ENCODE peak calls at places on chromosome 18, in four cellular contexts. Y is mucosa of descending colon, A is fibroblast of mammary gland, M is pancreas. R is an unnamed sample.

GRCh38 chr18:72830109-72830508 is 37.7 kb downstream of the NETO1 start:
- DNase-seq in Y (no peak), A (no peak), M (no peak), R (no peak)

GRCh38 chr18:46388295-46388694 is 268.7 kb downstream of the LOXHD1 start:
- DNase-seq in Y (no peak), A (no peak), M (no peak), R (no peak)

GRCh38 chr18:34767601-34768027 is 57.5 kb downstream of the DTNA start:
- DNase-seq in Y (no peak), A (peak; percentile 97), M (no peak), R (no peak)

GRCh38 chr18:24270937-24271380 is 126.7 kb downstream of the OSBPL1A start:
- DNase-seq in Y (no peak), A (peak; percentile 63), M (no peak), R (no peak)

GRCh38 chr18:31837879-31838278 is 77.2 kb upstream of the SLC25A52 start:
- DNase-seq in Y (no peak), A (no peak), M (no peak), R (no peak)

GRCh38 chr18:48328473-48329205 is 80.5 kb downstream of the ZBTB7C start:
- DNase-seq in Y (no peak), A (peak; percentile 80), M (no peak), R (peak; percentile 8)

GRCh38 chr18:2978626-2979025 is 34.3 kb downstream of the LPIN2 start:
- DNase-seq in Y (no peak), A (peak; percentile 97), M (no peak), R (no peak)

GRCh38 chr18:73006331-73006730 is 138.5 kb upstream of the NETO1 start:
- DNase-seq in Y (no peak), A (no peak), M (no peak), R (no peak)

GRCh38 chr18:11955299-11956029 is 25.8 kb upstream of the IMPA2 start:
- DNase-seq in Y (no peak), A (peak; percentile 95), M (no peak), R (no peak)

GRCh38 chr18:37270046-37270665 is 295.4 kb downstream of the CELF4 start:
- DNase-seq in Y (peak; percentile 81), A (peak; percentile 48), M (no peak), R (no peak)

GRCh38 chr18:28984731-28985130 is 807.8 kb upstream of the CDH2 start:
- DNase-seq in Y (no peak), A (peak; percentile 25), M (no peak), R (no peak)

GRCh38 chr18:62637807-62638687 is 77.3 kb upstream of the PHLPP1 start:
- DNase-seq in Y (peak; percentile 75), A (no peak), M (peak; percentile 63), R (peak; percentile 44)

GRCh38 chr18:13589316-13589715 is 137.0 kb downstream of the FAM210A start:
- DNase-seq in Y (no peak), A (no peak), M (no peak), R (no peak)

GRCh38 chr18:60064271-60064670 is 164.5 kb downstream of the PMAIP1 start:
- DNase-seq in Y (no peak), A (peak; percentile 51), M (no peak), R (no peak)

DNA sequence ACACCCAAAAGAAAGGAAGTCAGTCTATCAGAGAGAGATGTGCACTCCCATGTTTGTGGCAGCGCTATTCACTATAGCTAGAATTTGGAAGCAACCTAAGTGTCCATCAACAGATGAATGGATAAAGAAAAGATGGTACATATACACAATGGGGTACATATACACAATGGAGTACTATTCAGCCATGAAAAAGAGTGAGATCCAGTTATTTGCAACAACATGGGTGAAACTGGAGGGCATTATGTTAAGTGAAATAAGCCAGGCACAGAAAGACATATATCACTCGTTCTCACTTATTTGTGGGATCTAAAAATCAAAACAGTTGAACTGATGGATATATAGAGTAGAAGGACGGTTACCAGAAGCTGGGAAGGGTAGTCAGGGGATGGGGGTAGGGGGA is 99.9 kb upstream of the ZNF516 start:
- DNase-seq in Y (no peak), A (no peak), M (no peak), R (no peak)
- H3K4me3 ChIP-seq in Y (no peak overlapping the region), A (no peak overlapping the region), M (no peak overlapping the region), R (no peak overlapping the region)

DNA sequence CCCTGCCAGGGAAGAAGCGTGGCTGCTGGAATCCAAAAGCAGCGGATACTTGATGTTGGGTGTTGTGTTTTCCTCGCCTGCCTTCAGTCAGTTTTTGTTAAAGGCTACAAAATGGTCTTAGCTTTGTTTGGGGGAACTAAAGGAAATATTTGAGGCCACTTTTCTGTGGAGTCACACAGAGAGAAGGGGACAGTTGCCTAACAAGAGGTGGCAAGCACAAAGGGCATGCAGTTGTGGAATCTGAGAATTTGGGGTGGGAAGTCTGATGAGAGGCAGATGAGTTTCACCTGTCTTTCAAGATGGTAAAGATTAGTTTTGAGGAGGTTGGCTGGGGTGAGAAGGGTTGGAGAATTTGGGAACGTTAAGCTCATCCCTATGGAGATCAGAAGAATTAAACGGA is 2.9 kb downstream of the MALT1 start:
- DNase-seq in Y (no peak), A (no peak), M (no peak), R (no peak)
- H3K4me3 ChIP-seq in Y (no peak overlapping the region), A (no peak overlapping the region), M (no peak overlapping the region), R (no peak overlapping the region)

GRCh38 chr18:57741273-57741672 is 61.8 kb downstream of the ATP8B1 start:
- DNase-seq in Y (no peak), A (peak; percentile 47), M (no peak), R (no peak)

GRCh38 chr18:57733861-57734260 is 69.3 kb downstream of the ATP8B1 start:
- DNase-seq in Y (no peak), A (no peak), M (no peak), R (no peak)

GRCh38 chr18:57743008-57743407 is 60.1 kb downstream of the ATP8B1 start:
- DNase-seq in Y (no peak), A (peak; percentile 65), M (no peak), R (no peak)

GRCh38 chr18:57738078-57738477 is 65.0 kb downstream of the ATP8B1 start:
- DNase-seq in Y (no peak), A (peak; percentile 46), M (no peak), R (no peak)

GRCh38 chr18:57737661-57738060 is 65.5 kb downstream of the ATP8B1 start:
- DNase-seq in Y (peak; percentile 41), A (peak; percentile 99), M (no peak), R (no peak)
- H3K4me3 ChIP-seq in Y (no peak overlapping the region), A (peak overlapping the region; percentile 26), M (no peak overlapping the region), R (no peak overlapping the region)

GRCh38 chr18:36212978-36213303 is 25.6 kb downstream of the MOCOS start:
- DNase-seq in Y (no peak), A (no peak), M (no peak), R (no peak)
- H3K4me3 ChIP-seq in Y (no peak overlapping the region), A (no peak overlapping the region), M (no peak overlapping the region), R (no peak overlapping the region)

GRCh38 chr18:68316636-68317035 is 398.3 kb downstream of the TMX3 start:
- DNase-seq in Y (no peak), A (peak; percentile 51), M (no peak), R (no peak)
- H3K4me3 ChIP-seq in Y (no peak overlapping the region), A (peak overlapping the region; percentile 16), M (no peak overlapping the region), R (no peak overlapping the region)

GRCh38 chr18:79965119-79965902 is 868 bp downstream of the HSBP1L1 start:
- DNase-seq in Y (peak; percentile 85), A (peak; percentile 71), M (peak; percentile 72), R (no peak)
- H3K4me3 ChIP-seq in Y (peak overlapping the region; percentile 63), A (peak overlapping the region; percentile 58), M (peak overlapping the region; percentile 51), R (peak overlapping the region; percentile 76)

GRCh38 chr18:50558157-50558556 is 1.7 kb upstream of the MAPK4 start:
- DNase-seq in Y (no peak), A (no peak), M (no peak), R (no peak)

GRCh38 chr18:50559750-50560680 is at the start of gene MAPK4:
- DNase-seq in Y (peak; percentile 37), A (peak; percentile 11), M (peak; percentile 90), R (no peak)

GRCh38 chr18:50562686-50563085 is 2.8 kb downstream of the MAPK4 start:
- DNase-seq in Y (no peak), A (no peak), M (no peak), R (no peak)

GRCh38 chr18:50560681-50561629 is 1.1 kb downstream of the MAPK4 start:
- DNase-seq in Y (peak; percentile 9), A (no peak), M (peak; percentile 68), R (no peak)

GRCh38 chr18:50558948-50559749 is 738 bp upstream of the MAPK4 start:
- DNase-seq in Y (no peak), A (no peak), M (peak; percentile 69), R (no peak)
- H3K4me3 ChIP-seq in Y (no peak overlapping the region), A (no peak overlapping the region), M (peak overlapping the region; percentile 53), R (no peak overlapping the region)

R was measured in HCT116.